ENCODE peak calls at places on chromosomes 12 and 14, in six cellular contexts. X, S, D, F, O and Z are unnamed samples.
A peak's percentile ranks its signal among the peaks of the same experiment; 100 is the strongest.

GRCh38 chr14:81176224-81176623 is 44.5 kb downstream of the GTF2A1 start:
- DNase-seq in X (peak; percentile 68), S (peak; percentile 8), D (no peak), F (no peak), O (no peak), Z (no peak)

GRCh38 chr12:98002887-98003493 is 512.4 kb upstream of the TMPO start:
- DNase-seq in X (no peak), S (peak; percentile 81), D (peak; percentile 13), F (peak; percentile 4), O (peak; percentile 28), Z (peak; percentile 14)

GRCh38 chr12:57489157-57489641 is 1.3 kb downstream of the MARS1 start:
- DNase-seq in X (no peak), S (no peak), D (no peak), F (peak; percentile 28), O (no peak), Z (no peak)

GRCh38 chr12:57063991-57064725 is 14.2 kb upstream of the MYO1A start:
- DNase-seq in X (peak; percentile 53), S (peak; percentile 68), D (no peak), F (no peak), O (no peak), Z (no peak)

GRCh38 chr14:71063351-71063750 is 156.1 kb downstream of the PCNX1 start:
- DNase-seq in X (no peak), S (no peak), D (no peak), F (no peak), O (no peak), Z (no peak)

GRCh38 chr12:123238961-123239360 is 5.7 kb downstream of the MTRFR start:
- DNase-seq in X (no peak), S (no peak), D (no peak), F (no peak), O (no peak), Z (no peak)

GRCh38 chr14:39016733-39017095 is 86.3 kb downstream of the SEC23A start:
- DNase-seq in X (no peak), S (no peak), D (no peak), F (no peak), O (no peak), Z (no peak)

GRCh38 chr12:116121453-116121871 is 156.0 kb downstream of the MED13L start:
- DNase-seq in X (no peak), S (no peak), D (no peak), F (peak; percentile 38), O (peak; percentile 64), Z (no peak)

GRCh38 chr14:68379510-68380303 is 413.2 kb downstream of the ZFP36L1 start:
- DNase-seq in X (peak; percentile 38), S (no peak), D (no peak), F (no peak), O (no peak), Z (peak; percentile 60)

DNA sequence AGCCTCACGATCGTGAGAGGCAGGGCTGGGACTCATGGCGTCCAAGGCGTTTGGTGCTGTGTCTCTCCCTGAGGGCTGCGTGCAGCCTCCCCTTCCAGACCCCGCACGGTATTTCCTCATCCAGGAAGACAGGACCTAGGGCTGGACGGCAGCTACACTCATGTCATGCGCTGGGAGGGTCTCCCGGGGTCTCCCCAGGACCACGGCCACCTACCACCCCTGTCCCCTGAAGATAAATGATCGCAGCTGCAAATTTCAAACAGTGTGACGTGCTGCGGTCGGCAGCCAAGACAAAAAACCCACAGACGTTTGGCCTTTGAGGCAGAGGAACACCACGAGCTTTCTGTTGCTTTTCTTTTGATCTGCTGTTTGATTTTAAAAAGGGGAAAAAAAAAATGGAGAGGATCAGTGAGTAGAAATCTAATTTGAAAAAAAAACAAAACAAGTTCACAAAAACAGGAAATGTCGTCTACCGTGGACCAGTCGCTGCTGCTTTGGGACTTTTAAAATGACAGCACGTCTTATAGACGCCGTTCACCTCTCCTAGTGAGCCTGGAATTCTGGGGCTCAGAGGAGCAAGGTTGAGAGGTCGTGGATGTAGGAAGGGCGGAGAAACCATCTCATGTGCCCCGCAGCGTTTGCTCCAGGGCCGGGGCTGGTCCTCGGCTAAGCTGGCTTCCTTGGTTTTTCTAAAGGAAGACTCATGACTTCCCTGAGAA is 237.6 kb downstream of the SLC41A2 start:
- DNase-seq in X (peak; percentile 60), S (no peak), D (no peak), F (peak; percentile 63), O (peak; percentile 26), Z (no peak)
- H3K4me3 ChIP-seq in X (peak overlapping the region; percentile 21), S (no peak overlapping the region), D (no peak overlapping the region), F (peak overlapping the region; percentile 1), O (no peak overlapping the region), Z (no peak overlapping the region)

GRCh38 chr12:9740109-9740750 is 7.3 kb upstream of the CLECL1 start:
- DNase-seq in X (peak; percentile 55), S (no peak), D (peak; percentile 66), F (no peak), O (no peak), Z (no peak)
- H3K4me3 ChIP-seq in X (peak overlapping the region; percentile 26), S (no peak overlapping the region), D (peak overlapping the region; percentile 44), F (no peak overlapping the region), O (no peak overlapping the region), Z (peak overlapping the region; percentile 51)

DNA sequence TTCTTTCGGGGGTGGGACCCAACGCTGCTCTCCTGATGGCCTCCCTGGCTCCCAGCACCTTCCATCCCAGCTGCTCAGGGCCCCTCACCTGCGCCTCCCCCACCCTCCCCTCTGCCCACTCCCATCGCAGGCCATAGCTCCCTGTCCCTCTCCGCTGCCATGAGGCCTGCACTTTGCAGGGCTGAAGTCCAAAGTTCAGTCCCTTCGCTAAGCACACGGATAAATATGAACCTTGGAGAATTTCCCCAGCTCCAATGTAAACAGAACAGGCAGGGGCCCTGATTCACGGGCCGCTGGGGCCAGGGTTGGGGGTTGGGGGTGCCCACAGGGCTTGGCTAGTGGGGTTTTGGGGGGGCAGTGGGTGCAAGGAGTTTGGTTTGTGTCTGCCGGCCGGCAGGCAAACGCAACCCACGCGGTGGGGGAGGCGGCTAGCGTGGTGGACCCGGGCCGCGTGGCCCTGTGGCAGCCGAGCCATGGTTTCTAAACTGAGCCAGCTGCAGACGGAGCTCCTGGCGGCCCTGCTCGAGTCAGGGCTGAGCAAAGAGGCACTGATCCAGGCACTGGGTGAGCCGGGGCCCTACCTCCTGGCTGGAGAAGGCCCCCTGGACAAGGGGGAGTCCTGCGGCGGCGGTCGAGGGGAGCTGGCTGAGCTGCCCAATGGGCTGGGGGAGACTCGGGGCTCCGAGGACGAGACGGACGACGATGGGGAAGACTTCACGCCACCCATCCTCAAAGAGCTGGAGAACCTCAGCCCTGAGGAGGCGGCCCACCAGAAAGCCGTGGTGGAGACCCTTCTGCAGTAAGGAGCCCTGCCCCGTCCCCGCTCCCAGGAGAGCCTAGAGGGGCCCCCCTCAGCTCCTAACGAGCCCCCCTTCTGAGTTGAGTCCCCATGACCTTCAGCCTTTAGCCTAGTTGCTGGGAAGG is at the start of gene HNF1A:
- DNase-seq in X (no peak), S (no peak), D (no peak), F (no peak), O (no peak), Z (no peak)
- H3K4me3 ChIP-seq in X (peak within 1 kb of the TSS; percentile 29), S (no peak within 1 kb of the TSS), D (no peak within 1 kb of the TSS), F (no peak within 1 kb of the TSS), O (no peak within 1 kb of the TSS), Z (no peak within 1 kb of the TSS)

DNA sequence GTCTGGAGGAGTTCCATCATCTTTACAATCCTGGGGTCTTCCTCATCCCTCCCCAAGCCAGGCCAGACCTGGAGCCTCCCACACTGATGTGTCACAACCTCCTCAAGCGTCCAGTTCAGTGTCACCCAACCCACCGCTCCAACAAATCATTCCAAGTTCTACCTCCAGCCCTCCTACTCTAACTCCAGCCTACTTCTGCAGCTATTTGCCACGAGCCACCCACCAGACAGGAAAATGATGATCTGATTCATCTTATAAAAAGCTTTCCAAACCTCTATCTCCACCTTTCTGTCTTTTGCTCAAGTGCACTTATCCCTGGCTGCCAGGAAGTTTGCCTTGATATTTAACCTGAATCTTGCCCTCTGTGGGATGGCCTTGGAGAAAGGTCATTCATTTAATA is 30.2 kb downstream of the SMUG1 start:
- DNase-seq in X (no peak), S (no peak), D (no peak), F (no peak), O (no peak), Z (no peak)
- H3K4me3 ChIP-seq in X (no peak overlapping the region), S (no peak overlapping the region), D (no peak overlapping the region), F (no peak overlapping the region), O (no peak overlapping the region), Z (no peak overlapping the region)

GRCh38 chr14:29664515-29664914 is 263.1 kb downstream of the PRKD1 start:
- DNase-seq in X (no peak), S (no peak), D (no peak), F (no peak), O (no peak), Z (no peak)
- H3K4me3 ChIP-seq in X (no peak overlapping the region), S (no peak overlapping the region), D (no peak overlapping the region), F (no peak overlapping the region), O (no peak overlapping the region), Z (no peak overlapping the region)